ENCODE peak calls at places on chromosomes 2 and 18, in six cellular contexts. M is fibroblast of lung; T is K562; A is Kasumi-1; V is aorta; E is stimulated activated naive B cell treated with anti-CD40 and anti-IgM and Interleukin-4, amounts not matched to agents 10 μg/mL and 1 μg/mL and 100 μg/mL, for 72 hours. U is an unnamed sample.

GRCh38 chr18:55506074-55506473 is 81.9 kb downstream of the TCF4 start:
- DNase-seq in M (no peak), T (no peak), A (no peak), V (no peak), E (no peak), U (no peak)

GRCh38 chr2:85844486-85844885 is 44.3 kb downstream of the ST3GAL5 start:
- DNase-seq in M (peak), T (no peak), A (no peak), V (no peak), E (no peak), U (no peak)

GRCh38 chr2:238260879-238261278 is 21.0 kb upstream of the HES6 start:
- DNase-seq in M (peak), T (no peak), A (no peak), V (no peak), E (no peak), U (no peak)

GRCh38 chr2:122516775-122517174 is 761.3 kb downstream of the TSN start:
- DNase-seq in M (no peak), T (no peak), A (no peak), V (no peak), E (no peak), U (no peak)

GRCh38 chr2:106977707-106978106 is 91.7 kb upstream of the ST6GAL2 start:
- DNase-seq in M (peak), T (no peak), A (no peak), V (no peak), E (no peak), U (no peak)

GRCh38 chr2:232336241-232336736 is 42.3 kb upstream of the ALPP start:
- DNase-seq in M (no peak), T (no peak), A (no peak), V (peak), E (no peak), U (no peak)

GRCh38 chr2:206095925-206096324 is 10.0 kb upstream of the INO80D start:
- DNase-seq in M (no peak), T (no peak), A (peak), V (no peak), E (no peak), U (no peak)

GRCh38 chr18:6561029-6561861 is 146.5 kb upstream of the L3MBTL4 start:
- DNase-seq in M (no peak), T (no peak), A (no peak), V (no peak), E (no peak), U (no peak)

GRCh38 chr2:220044383-220044782 is 417.0 kb downstream of the SLC4A3 start:
- DNase-seq in M (no peak), T (no peak), A (no peak), V (no peak), E (no peak), U (no peak)

GRCh38 chr2:114405486-114406250 is 36.8 kb upstream of the DPP10 start:
- DNase-seq in M (no peak), T (no peak), A (no peak), V (no peak), E (no peak), U (no peak)

GRCh38 chr2:224417361-224417729 is 15.4 kb upstream of the FAM124B start:
- DNase-seq in M (peak), T (no peak), A (no peak), V (no peak), E (no peak), U (no peak)

GRCh38 chr2:107810734-107811133 is 16.0 kb upstream of the RGPD4 start:
- DNase-seq in M (no peak), T (no peak), A (peak), V (no peak), E (no peak), U (no peak)

GRCh38 chr2:20141806-20142205 is 83.1 kb downstream of the SDC1 start:
- DNase-seq in M (no peak), T (no peak), A (no peak), V (no peak), E (no peak), U (no peak)

GRCh38 chr2:71611247-71611646 is 157.9 kb downstream of the DYSF start:
- DNase-seq in M (no peak), T (no peak), A (no peak), V (peak), E (no peak), U (no peak)

GRCh38 chr2:85578243-85579180 is 1.1 kb downstream of the VAMP8 start:
- DNase-seq in M (no peak), T (peak), A (peak), V (no peak), E (peak), U (no peak)

GRCh38 chr2:236250909-236251579 is 13.2 kb downstream of the ASB18 start:
- DNase-seq in M (no peak), T (no peak), A (no peak), V (no peak), E (no peak), U (no peak)

GRCh38 chr2:239061121-239061666 is 213.3 kb downstream of the TWIST2 start:
- DNase-seq in M (no peak), T (no peak), A (no peak), V (no peak), E (no peak), U (no peak)

GRCh38 chr2:198763793-198764192 is 693.9 kb downstream of the SATB2 start:
- DNase-seq in M (peak), T (no peak), A (no peak), V (no peak), E (no peak), U (no peak)

GRCh38 chr2:182668671-182669070 is 47.4 kb upstream of the DNAJC10 start:
- DNase-seq in M (peak), T (no peak), A (no peak), V (no peak), E (no peak), U (no peak)